ENCODE peak calls at places on chromosomes 11 and 22, in ten cellular contexts. P is fibroblast of lung; Z is CD8-positive, alpha-beta T cell; R is AG04450; W is lower lobe of right lung; J is ovary; O is body of pancreas; F is Panc1; G is breast epithelium; C is tibial artery. B is an unnamed sample.

GRCh38 chr22:30650508-30651116 is 15.0 kb downstream of the SLC35E4 start:
- DNase-seq in J (no peak), G (no peak), O (no peak), W (no peak), R (no peak), C (no peak), F (no peak), P (no peak), Z (no peak), B (no peak)

GRCh38 chr11:36191941-36192340 is 97.3 kb downstream of the COMMD9 start:
- DNase-seq in J (no peak), C (no peak), Z (no peak), W (no peak), O (no peak), G (no peak), R (no peak), F (no peak), P (no peak), B (no peak)

GRCh38 chr11:7576671-7577225 is 62.9 kb downstream of the PPFIBP2 start:
- DNase-seq in P (no peak), O (no peak), R (no peak), Z (no peak), G (no peak), C (peak; percentile 85), J (peak; percentile 61), F (no peak), W (no peak), B (no peak)

GRCh38 chr22:30033137-30033536 is 47.1 kb upstream of the HORMAD2 start:
- DNase-seq in P (no peak), O (no peak), J (no peak), F (no peak), G (no peak), Z (no peak), R (no peak), C (no peak), W (no peak), B (no peak)

GRCh38 chr22:24445481-24446290 is 18.3 kb downstream of the ADORA2A start:
- DNase-seq in J (no peak), C (peak; percentile 45), F (no peak), G (no peak), Z (no peak), W (no peak), P (no peak), O (no peak), R (no peak), B (no peak)

GRCh38 chr22:38240734-38241252 is 32.0 kb downstream of the TMEM184B start:
- DNase-seq in C (no peak), J (no peak), Z (no peak), G (peak; percentile 42), F (no peak), O (peak; percentile 65), W (no peak), P (peak; percentile 77), R (peak; percentile 56), B (peak; percentile 70)

GRCh38 chr11:10181811-10182210 is 112.2 kb downstream of the SBF2 start:
- DNase-seq in G (no peak), W (no peak), R (no peak), J (no peak), P (peak; percentile 75), Z (no peak), C (no peak), F (peak; percentile 17), O (no peak), B (peak; percentile 25)

GRCh38 chr11:86414032-86414431 is 39.3 kb downstream of the CCDC81 start:
- DNase-seq in R (no peak), J (no peak), W (no peak), Z (no peak), O (no peak), G (no peak), F (no peak), P (no peak), C (no peak), B (peak; percentile 50)

GRCh38 chr11:35517481-35517880 is 7.9 kb downstream of the PAMR1 start:
- DNase-seq in Z (no peak), P (no peak), F (no peak), W (no peak), R (no peak), O (no peak), G (no peak), J (no peak), C (no peak), B (no peak)

GRCh38 chr22:42018224-42018623 is 19.6 kb downstream of the WBP2NL start:
- DNase-seq in W (no peak), G (no peak), O (no peak), P (no peak), C (no peak), Z (no peak), F (no peak), R (no peak), J (no peak), B (no peak)

GRCh38 chr22:42026705-42027104 is 28.1 kb downstream of the WBP2NL start:
- DNase-seq in G (no peak), F (no peak), R (no peak), P (no peak), C (no peak), W (no peak), O (no peak), J (no peak), Z (no peak), B (no peak)

GRCh38 chr22:42022162-42022847 is 23.7 kb downstream of the WBP2NL start:
- DNase-seq in Z (no peak), J (no peak), P (no peak), C (no peak), O (no peak), W (no peak), R (no peak), F (no peak), G (no peak), B (peak; percentile 32)
- H3K27ac ChIP-seq in Z (no peak overlapping the region), J (no peak overlapping the region), P (no peak overlapping the region), C (no peak overlapping the region), O (no peak overlapping the region), W (no peak overlapping the region), R (no peak overlapping the region), F (no peak overlapping the region), G (no peak overlapping the region), B (no peak overlapping the region)

GRCh38 chr11:67275606-67276409 is 9.5 kb downstream of the GRK2 start:
- DNase-seq in R (no peak), G (no peak), P (no peak), O (peak; percentile 5), C (peak; percentile 62), F (no peak), J (peak; percentile 23), W (no peak), Z (no peak), B (no peak)
- TF ChIP-seq CTCF in R (no peak), G (no peak), P (no peak), O (no peak), C (no peak), F (no peak), J (no peak), W (no peak), Z (peak; percentile 31), B (no peak)

GRCh38 chr11:126732981-126733380 is 267.6 kb downstream of the KIRREL3 start:
- DNase-seq in P (no peak), O (no peak), C (no peak), R (no peak), W (no peak), F (no peak), J (no peak), Z (no peak), G (no peak), B (no peak)

GRCh38 chr11:126733685-126734084 is 266.9 kb downstream of the KIRREL3 start:
- DNase-seq in J (no peak), C (no peak), Z (no peak), P (no peak), R (no peak), G (no peak), W (no peak), F (no peak), O (no peak), B (no peak)

GRCh38 chr11:126727381-126727780 is 273.2 kb downstream of the KIRREL3 start:
- DNase-seq in W (no peak), R (no peak), P (no peak), G (no peak), Z (no peak), O (no peak), J (no peak), F (no peak), C (no peak), B (no peak)

GRCh38 chr11:126734752-126735151 is 265.8 kb downstream of the KIRREL3 start:
- DNase-seq in F (no peak), J (no peak), Z (no peak), O (no peak), G (no peak), P (no peak), R (no peak), C (no peak), W (no peak), B (no peak)

DNA sequence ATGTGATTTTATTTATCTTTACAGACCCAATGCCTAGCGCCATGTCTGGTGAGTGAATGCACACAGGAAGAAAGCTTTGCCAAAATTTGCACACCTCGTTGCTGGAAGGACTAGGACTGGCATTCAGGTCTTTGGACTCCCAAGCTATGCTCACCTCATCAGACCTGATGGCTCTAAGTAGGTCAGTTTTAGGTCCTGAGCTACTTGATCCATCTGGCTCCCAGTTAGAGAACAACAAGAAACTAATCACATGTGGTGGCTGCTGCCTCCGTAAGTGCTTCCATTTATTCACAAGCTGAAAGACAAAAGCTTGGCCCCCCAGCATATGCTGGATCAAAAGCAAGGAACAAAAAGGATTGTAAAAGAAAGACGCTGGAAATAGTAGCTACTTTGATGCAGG is 269.0 kb downstream of the KIRREL3 start:
- DNase-seq in P (no peak), G (no peak), Z (no peak), W (no peak), F (no peak), J (no peak), O (no peak), R (no peak), C (no peak), B (no peak)
- H3K27ac ChIP-seq in P (no peak overlapping the region), G (no peak overlapping the region), Z (no peak overlapping the region), W (no peak overlapping the region), F (no peak overlapping the region), J (no peak overlapping the region), O (no peak overlapping the region), R (no peak overlapping the region), C (no peak overlapping the region), B (no peak overlapping the region)

GRCh38 chr11:6557063-6557462 is 46.4 kb downstream of the RRP8 start:
- DNase-seq in P (no peak), G (no peak), W (no peak), Z (no peak), F (no peak), O (no peak), C (no peak), R (no peak), J (no peak), B (no peak)

GRCh38 chr11:6561288-6561687 is 42.1 kb downstream of the RRP8 start:
- DNase-seq in P (no peak), Z (no peak), J (no peak), O (no peak), W (no peak), R (no peak), G (no peak), F (no peak), C (no peak), B (no peak)

GRCh38 chr11:6556139-6556949 is 47.1 kb downstream of the RRP8 start:
- DNase-seq in P (no peak), O (peak; percentile 16), Z (no peak), R (no peak), F (no peak), W (no peak), G (no peak), C (no peak), J (no peak), B (no peak)

GRCh38 chr11:6557761-6558674 is 45.4 kb downstream of the RRP8 start:
- DNase-seq in R (no peak), G (no peak), P (no peak), O (no peak), J (no peak), W (no peak), Z (no peak), C (no peak), F (no peak), B (no peak)

GRCh38 chr11:6559375-6559774 is 44.0 kb downstream of the RRP8 start:
- DNase-seq in J (no peak), F (no peak), R (no peak), G (no peak), P (no peak), C (no peak), Z (no peak), O (no peak), W (no peak), B (no peak)
- TF ChIP-seq CTCF in J (no peak), F (no peak), R (no peak), G (no peak), P (no peak), C (no peak), Z (no peak), O (no peak), W (no peak), B (no peak)

B was measured in RWPE1.